ENCODE peak calls at places on chromosome X, in nine cellular contexts. U, X, P, L, S, W, F, Z and O are unnamed samples.

GRCh38 chrX:54494970-54495813 is 842 bp downstream of the FGD1 start:
- DNase-seq in W (no peak), P (peak), L (no peak), S (no peak), U (no peak), F (peak), Z (peak), X (peak), O (no peak)

GRCh38 chrX:99397879-99398278 is 1012.2 kb downstream of the PCDH19 start:
- DNase-seq in U (no peak), X (no peak), S (no peak), F (no peak), L (no peak), Z (no peak), W (no peak), P (no peak), O (no peak)

GRCh38 chrX:122940199-122940598 is 243.9 kb upstream of the GRIA3 start:
- DNase-seq in F (no peak), S (no peak), L (no peak), Z (no peak), P (no peak), W (no peak), X (no peak), U (no peak), O (no peak)

GRCh38 chrX:68685722-68686683 is 38.5 kb downstream of the STARD8 start:
- DNase-seq in L (peak), S (peak), F (peak), U (peak), P (no peak), W (peak), Z (peak), X (peak), O (no peak)

GRCh38 chrX:37405954-37406353 is 56.8 kb downstream of the PRRG1 start:
- DNase-seq in Z (no peak), S (no peak), X (no peak), P (no peak), F (no peak), W (no peak), U (no peak), L (no peak), O (no peak)

GRCh38 chrX:42755820-42756219 is 22.1 kb downstream of the PPP1R2C start:
- DNase-seq in X (no peak), U (peak), L (no peak), F (peak), Z (peak), P (no peak), S (peak), W (no peak), O (no peak)

GRCh38 chrX:154411981-154412340 is 622 bp downstream of the TAFAZZIN start:
- DNase-seq in P (peak), X (peak), Z (peak), S (peak), L (peak), F (peak), U (peak), W (peak), O (no peak)

GRCh38 chrX:113741744-113742143 is 842.1 kb upstream of the HTR2C start:
- DNase-seq in S (no peak), Z (peak), W (no peak), U (no peak), X (peak), L (no peak), F (no peak), P (no peak), O (peak)

GRCh38 chrX:140572724-140573123 is 67.9 kb upstream of the SOX3 start:
- DNase-seq in S (peak), U (peak), L (peak), P (peak), Z (peak), X (peak), F (no peak), W (peak), O (peak)

GRCh38 chrX:10414106-10414824 is 206.1 kb downstream of the MID1 start:
- DNase-seq in S (no peak), W (no peak), P (no peak), Z (no peak), X (no peak), L (no peak), F (no peak), U (no peak), O (no peak)

GRCh38 chrX:108257556-108257955 is 166.0 kb downstream of the ATG4A start:
- DNase-seq in U (no peak), L (no peak), S (no peak), X (no peak), Z (no peak), P (no peak), F (no peak), W (no peak), O (no peak)

GRCh38 chrX:41881166-41881565 is 42.2 kb downstream of the CASK start:
- DNase-seq in S (no peak), F (no peak), U (no peak), P (no peak), Z (no peak), W (no peak), X (no peak), L (no peak), O (no peak)

GRCh38 chrX:103913356-103914020 is 48.9 kb upstream of the TMSB15B start:
- DNase-seq in Z (no peak), P (no peak), X (peak), W (no peak), U (no peak), L (no peak), S (no peak), F (no peak), O (no peak)

GRCh38 chrX:48569958-48570357 is 4.3 kb upstream of the RBM3 start:
- DNase-seq in F (no peak), P (no peak), L (no peak), X (no peak), S (no peak), Z (no peak), W (no peak), U (no peak), O (no peak)

GRCh38 chrX:118536687-118537461 is 41.3 kb downstream of the DOCK11 start:
- DNase-seq in F (no peak), X (peak), S (no peak), W (no peak), Z (no peak), L (no peak), U (no peak), P (no peak), O (no peak)

GRCh38 chrX:37783284-37783683 is 3.4 kb downstream of the CYBB start:
- DNase-seq in X (no peak), Z (no peak), L (no peak), P (no peak), S (peak), F (no peak), W (no peak), U (no peak), O (no peak)

GRCh38 chrX:102720237-102721168 is at the start of gene GPRASP3:
- DNase-seq in W (peak), S (peak), X (peak), P (peak), U (peak), Z (peak), L (peak), F (peak), O (peak)

GRCh38 chrX:149628280-149628679 is 3.3 kb downstream of the TMEM185A start:
- DNase-seq in W (no peak), L (no peak), S (no peak), X (no peak), F (no peak), Z (no peak), P (no peak), U (no peak), O (no peak)

GRCh38 chrX:71953391-71953790 is 42.7 kb downstream of the NHSL2 start:
- DNase-seq in Z (no peak), W (no peak), F (no peak), S (no peak), U (no peak), P (no peak), X (no peak), L (no peak), O (no peak)

GRCh38 chrX:136210243-136210642 is 41.0 kb downstream of the MAP7D3 start:
- DNase-seq in X (no peak), S (no peak), Z (no peak), W (no peak), P (no peak), U (no peak), L (no peak), F (no peak), O (no peak)

GRCh38 chrX:18871970-18872369 is 111.9 kb downstream of the PHKA2 start:
- DNase-seq in W (no peak), X (no peak), S (no peak), L (no peak), P (no peak), U (no peak), F (no peak), Z (no peak), O (no peak)

GRCh38 chrX:18873836-18874235 is 110.1 kb downstream of the PHKA2 start:
- DNase-seq in X (no peak), Z (peak), L (no peak), S (no peak), U (no peak), P (no peak), F (no peak), W (no peak), O (no peak)

GRCh38 chrX:18871161-18871880 is 112.6 kb downstream of the PHKA2 start:
- DNase-seq in U (no peak), W (no peak), P (no peak), S (no peak), F (no peak), X (no peak), L (no peak), Z (no peak), O (no peak)

GRCh38 chrX:18873189-18873791 is 110.6 kb downstream of the PHKA2 start:
- DNase-seq in F (no peak), P (no peak), X (no peak), W (no peak), U (no peak), S (no peak), Z (no peak), L (no peak), O (no peak)

GRCh38 chrX:18872621-18873020 is 111.3 kb downstream of the PHKA2 start:
- DNase-seq in Z (no peak), F (no peak), X (no peak), W (no peak), L (no peak), U (no peak), P (no peak), S (no peak), O (no peak)
- H3K4me3 ChIP-seq in Z (no peak), F (no peak), X (no peak), W (no peak), L (no peak), U (no peak), P (no peak), S (no peak), O (no peak)

GRCh38 chrX:119753639-119754257 is 4.6 kb upstream of the SOWAHD start:
- DNase-seq in L (no peak), W (peak), Z (peak), X (peak), P (no peak), S (no peak), U (no peak), F (no peak), O (no peak)
- TF ChIP-seq CTCF in L (peak), W (peak), Z (peak), X (peak), P (no peak), S (peak), U (peak), F (peak), O (peak)

DNA sequence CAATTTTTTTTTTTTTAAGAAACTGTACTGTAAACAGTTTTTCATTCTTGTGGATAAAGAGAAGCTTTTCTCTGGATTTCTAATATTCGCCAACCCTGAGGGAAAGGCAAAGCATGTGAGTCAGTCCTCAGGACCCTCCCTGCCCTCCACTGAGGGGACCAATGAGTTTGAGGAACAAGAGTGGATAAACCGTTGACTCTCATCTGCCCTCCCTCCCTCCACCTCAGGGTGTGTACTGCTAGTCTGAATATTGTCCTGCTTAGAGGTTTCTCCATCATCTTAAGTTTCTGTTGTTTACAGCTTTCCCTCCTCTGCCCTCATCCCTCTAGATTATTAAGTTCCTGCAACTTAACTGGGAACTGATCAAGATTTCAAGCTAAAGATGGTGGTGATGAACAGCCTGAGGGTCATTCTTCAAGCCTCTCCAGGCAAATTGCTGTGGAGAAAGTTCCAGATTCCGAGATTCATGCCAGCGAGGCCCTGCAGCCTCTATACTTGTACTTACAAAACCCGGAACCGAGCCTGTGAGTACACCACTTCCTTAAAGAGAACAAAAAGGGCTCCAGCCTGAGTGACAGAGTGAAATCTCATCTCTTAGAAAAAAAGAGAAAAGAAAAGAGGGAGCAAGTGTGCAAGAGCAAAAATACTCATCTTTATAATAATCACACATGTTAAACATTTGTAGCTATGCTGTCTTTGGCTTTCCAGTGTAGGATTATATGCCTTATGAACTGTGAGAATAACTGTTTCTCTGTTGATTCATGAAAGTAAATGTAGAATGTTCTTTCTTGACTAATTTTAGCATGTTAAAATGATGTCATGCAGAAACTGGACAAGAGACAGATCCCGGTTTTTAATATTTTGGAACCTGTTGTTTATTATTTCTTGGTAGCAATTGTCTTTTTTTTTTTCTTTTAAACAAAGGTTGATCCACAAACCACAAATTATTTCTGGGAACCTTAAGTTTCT is 11.9 kb downstream of the CA5B start:
- DNase-seq in X (no peak), L (no peak), S (peak), U (no peak), Z (no peak), W (peak), P (peak), F (no peak), O (no peak)
- H3K4me3 ChIP-seq in X (no peak), L (no peak), S (peak), U (no peak), Z (no peak), W (no peak), P (no peak), F (no peak), O (no peak)

GRCh38 chrX:40573763-40574162 is 7.0 kb upstream of the ATP6AP2 start:
- DNase-seq in F (no peak), S (no peak), U (no peak), L (no peak), X (peak), W (no peak), Z (no peak), P (no peak), O (no peak)
- TF ChIP-seq CTCF in F (no peak), S (no peak), U (peak), L (peak), X (peak), W (peak), Z (peak), P (no peak), O (peak)

DNA sequence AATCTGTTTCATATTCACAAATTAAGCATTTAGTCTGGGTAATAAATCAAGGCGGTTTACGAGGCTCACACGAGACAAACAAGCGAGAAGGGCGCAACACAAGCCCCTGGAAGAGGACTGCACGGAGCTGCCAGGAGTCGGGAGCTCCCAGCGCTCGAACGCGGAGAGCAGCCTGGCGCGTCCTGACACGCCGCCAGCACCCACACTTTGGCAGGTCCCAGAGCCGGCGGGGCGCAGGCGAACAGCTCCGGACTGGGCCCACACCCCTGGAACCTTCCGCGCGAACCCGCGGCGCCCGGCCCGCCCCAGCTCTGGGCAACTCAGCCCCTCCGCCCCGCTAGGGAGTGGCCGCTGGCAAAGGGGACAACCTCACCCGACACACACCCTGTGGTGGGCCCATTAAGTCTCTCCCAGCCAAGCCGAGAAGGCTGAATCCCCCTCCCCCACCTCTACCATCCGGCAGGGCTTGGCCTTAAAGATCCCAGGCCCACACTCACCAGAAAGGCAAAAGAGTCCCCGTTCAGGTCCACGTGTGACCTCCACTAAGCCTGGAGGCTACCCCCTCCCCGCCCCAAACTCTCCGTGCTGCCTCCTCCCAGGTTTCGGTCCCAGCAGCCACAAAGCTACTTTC is 47.4 kb upstream of the BCOR start:
- DNase-seq in S (no peak), W (no peak), U (no peak), X (peak), F (no peak), P (no peak), Z (no peak), L (no peak), O (no peak)
- H3K4me3 ChIP-seq in S (peak), W (no peak), U (no peak), X (peak), F (peak), P (peak), Z (peak), L (peak), O (no peak)

GRCh38 chrX:25158635-25159034 is 142.9 kb upstream of the ARX start:
- DNase-seq in L (no peak), Z (no peak), P (no peak), S (no peak), F (no peak), U (no peak), X (no peak), W (no peak), O (no peak)

GRCh38 chrX:25154168-25154567 is 138.4 kb upstream of the ARX start:
- DNase-seq in L (no peak), S (no peak), F (no peak), U (no peak), Z (no peak), W (no peak), P (no peak), X (no peak), O (no peak)

GRCh38 chrX:25151749-25152148 is 136.0 kb upstream of the ARX start:
- DNase-seq in L (no peak), U (no peak), P (no peak), X (no peak), W (no peak), S (no peak), F (no peak), Z (no peak), O (no peak)

GRCh38 chrX:25156323-25156722 is 140.6 kb upstream of the ARX start:
- DNase-seq in X (no peak), F (no peak), Z (peak), S (no peak), W (no peak), P (no peak), L (no peak), U (no peak), O (no peak)
- TF ChIP-seq CTCF in X (no peak), F (no peak), Z (no peak), S (no peak), W (no peak), P (no peak), L (no peak), U (no peak), O (no peak)

GRCh38 chrX:33207056-33207455 is 4.3 kb downstream of the DMD start:
- DNase-seq in S (no peak), Z (no peak), U (no peak), W (no peak), L (no peak), P (no peak), X (no peak), F (no peak), O (no peak)
- H3K4me3 ChIP-seq in S (no peak), Z (no peak), U (no peak), W (no peak), L (no peak), P (peak), X (no peak), F (peak), O (no peak)

DNA sequence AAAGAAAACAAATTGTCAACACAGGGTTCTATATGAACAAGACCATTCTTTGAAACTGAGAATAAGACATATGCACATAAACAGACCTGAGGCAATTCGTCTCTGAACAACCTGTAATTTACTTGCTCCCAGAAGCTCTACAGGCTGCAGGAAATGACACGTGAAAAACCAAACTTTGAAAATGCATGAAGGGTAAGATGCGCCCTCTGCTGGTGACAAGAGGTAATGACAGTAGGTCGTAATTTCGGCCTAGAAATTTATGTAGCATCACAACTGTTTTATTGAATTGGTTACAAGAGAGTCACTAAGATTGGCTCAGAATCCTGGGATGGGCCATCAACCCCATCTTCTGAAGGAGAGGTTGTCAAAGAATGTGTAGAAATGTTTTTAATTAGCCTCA is 276.5 kb downstream of the PPP4R3C start:
- DNase-seq in Z (peak), W (no peak), S (peak), L (no peak), X (peak), F (no peak), U (no peak), P (no peak), O (no peak)
- TF ChIP-seq CTCF in Z (peak), W (peak), S (peak), L (peak), X (peak), F (peak), U (peak), P (peak), O (peak)